ENCODE peak calls at places on chromosomes 5 and 9, in seven cellular contexts. Z is sigmoid colon, R is spleen, W is IMR-90, Y is esophagus squamous epithelium, L is thyroid gland, A is K562. O is an unnamed sample. For H3K36me3, the result is how much of the 10 kb centered on the place peaks cover.

GRCh38 chr9:116157436-116158138 is 4.0 kb downstream of the PAPPA start:
- DNase-seq in Z (peak), R (no peak), W (peak), Y (no peak), L (no peak), A (no peak), O (no peak)

GRCh38 chr5:8829322-8830029 is 716.4 kb downstream of the SEMA5A start:
- DNase-seq in Z (no peak), R (no peak), W (peak), Y (no peak), L (no peak), A (no peak), O (no peak)

GRCh38 chr5:149215478-149216042 is 56.1 kb upstream of the AFAP1L1 start:
- DNase-seq in Z (peak), R (no peak), W (peak), Y (no peak), L (peak), A (no peak), O (no peak)

GRCh38 chr5:53291528-53291927 is 182.0 kb upstream of the MOCS2 start:
- DNase-seq in Z (no peak), R (no peak), W (peak), Y (no peak), L (no peak), A (no peak), O (no peak)

GRCh38 chr9:2570615-2571479 is 50.7 kb upstream of the VLDLR start:
- DNase-seq in Z (peak), R (no peak), W (peak), Y (no peak), L (peak), A (peak), O (peak)

GRCh38 chr5:176874198-176874780 is 24.9 kb downstream of the HK3 start:
- DNase-seq in Z (no peak), R (no peak), W (no peak), Y (no peak), L (no peak), A (no peak), O (no peak)

GRCh38 chr9:133971121-133971951 is 20.8 kb downstream of the VAV2 start:
- DNase-seq in Z (no peak), R (peak), W (no peak), Y (no peak), L (no peak), A (no peak), O (no peak)

GRCh38 chr9:107940622-107941021 is 451.1 kb upstream of the KLF4 start:
- DNase-seq in Z (no peak), R (no peak), W (no peak), Y (no peak), L (no peak), A (no peak), O (no peak)

GRCh38 chr5:10695055-10695649 is 65.9 kb downstream of the DAP start:
- DNase-seq in Z (peak), R (peak), W (peak), Y (no peak), L (peak), A (peak), O (peak)

GRCh38 chr5:119412828-119413227 is 39.5 kb upstream of the HSD17B4 start:
- DNase-seq in Z (no peak), R (no peak), W (no peak), Y (no peak), L (no peak), A (no peak), O (no peak)
- H3K36me3 ChIP-seq in Z (under half), R (under half), W (under half), Y (under half), L (under half), A (under half), O (under half)

GRCh38 chr9:96113045-96113444 is 188.9 kb downstream of the HSD17B3 start:
- DNase-seq in Z (no peak), R (no peak), W (no peak), Y (no peak), L (no peak), A (no peak), O (no peak)

GRCh38 chr9:96107436-96107835 is 194.5 kb downstream of the HSD17B3 start:
- DNase-seq in Z (no peak), R (no peak), W (no peak), Y (no peak), L (no peak), A (no peak), O (no peak)

GRCh38 chr9:96109718-96110351 is 192.1 kb downstream of the HSD17B3 start:
- DNase-seq in Z (peak), R (no peak), W (peak), Y (no peak), L (no peak), A (no peak), O (no peak)
- TF ChIP-seq POLR2A in Z (no peak), R (no peak), W (no peak), Y (no peak), L (no peak), A (no peak), O (no peak)

DNA sequence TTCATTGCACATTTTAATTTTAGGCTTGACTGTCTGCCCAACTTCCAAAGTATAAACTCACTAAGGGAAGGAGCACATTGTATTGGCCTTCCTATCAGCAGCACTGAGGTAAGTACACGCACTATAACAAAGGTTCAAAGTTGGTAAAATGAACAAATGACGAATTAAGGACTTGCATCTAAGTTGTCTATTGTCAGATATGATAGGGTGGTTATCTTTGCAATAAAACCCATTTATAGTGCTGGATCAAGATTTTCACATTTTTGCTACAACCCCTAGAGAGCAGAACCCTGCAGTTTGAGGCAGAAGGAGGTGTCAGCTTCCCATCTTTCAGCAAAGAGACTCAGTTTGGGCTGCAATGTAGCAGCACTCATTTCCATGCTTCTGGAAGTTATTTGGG is 5.1 kb downstream of the HOMER1 start:
- DNase-seq in Z (no peak), R (no peak), W (no peak), Y (no peak), L (no peak), A (no peak), O (no peak)
- H3K4me3 ChIP-seq in Z (no peak), R (no peak), W (no peak), Y (no peak), L (no peak), A (no peak), O (no peak)

DNA sequence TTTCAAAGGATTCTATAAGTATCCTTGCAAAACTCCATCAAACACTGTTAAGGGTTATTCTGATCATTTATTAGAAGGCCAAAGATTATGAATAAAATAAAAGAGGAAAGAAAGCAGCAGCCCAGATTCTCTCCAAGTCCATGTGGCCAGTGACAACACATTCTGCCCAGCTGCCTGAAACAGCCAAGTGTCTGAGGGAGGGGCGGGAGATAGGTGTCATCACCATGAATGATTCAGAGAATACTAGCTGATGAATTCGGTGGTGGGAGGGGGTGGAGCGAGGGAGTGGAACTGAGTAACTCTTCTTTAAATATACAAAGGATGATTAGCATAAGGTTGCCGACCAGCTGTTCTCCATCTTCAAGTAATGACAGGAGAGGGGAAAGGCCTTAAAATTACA is 21.2 kb downstream of the NREP start:
- DNase-seq in Z (peak), R (no peak), W (peak), Y (no peak), L (no peak), A (no peak), O (peak)
- H3K36me3 ChIP-seq in Z (under half), R (under half), W (under half), Y (under half), L (under half), A (under half), O (under half)

GRCh38 chr9:89352874-89353649 is 34.8 kb downstream of the SECISBP2 start:
- DNase-seq in Z (no peak), R (no peak), W (no peak), Y (no peak), L (peak), A (no peak), O (no peak)
- TF ChIP-seq POLR2A in Z (no peak), R (no peak), W (no peak), Y (no peak), L (no peak), A (no peak), O (no peak)